ENCODE peak calls at places on chromosomes 13 and 19, in four cellular contexts. A is H9, I is IMR-90, Y is trophoblast cell. E is an unnamed sample.

GRCh38 chr19:48954595-48955307 is at the start of gene BAX:
- DNase-seq in A (peak), I (peak), Y (peak), E (peak)

GRCh38 chr13:77362166-77362565 is 35.3 kb upstream of the MYCBP2 start:
- DNase-seq in A (no peak), I (no peak), Y (no peak), E (no peak)

GRCh38 chr13:74288361-74288911 is 154.2 kb upstream of the KLF12 start:
- DNase-seq in A (peak), I (no peak), Y (no peak), E (peak)

GRCh38 chr13:52701728-52702480 is 37.7 kb downstream of the CNMD start:
- DNase-seq in A (no peak), I (no peak), Y (no peak), E (peak)

GRCh38 chr19:15551183-15552004 is 43.1 kb downstream of the CYP4F22 start:
- DNase-seq in A (peak), I (no peak), Y (peak), E (peak)

GRCh38 chr13:99895428-99895998 is 76.1 kb downstream of the ZIC5 start:
- DNase-seq in A (no peak), I (no peak), Y (no peak), E (no peak)

GRCh38 chr19:10292206-10292788 is 2.5 kb downstream of the ICAM5 start:
- DNase-seq in A (peak), I (peak), Y (peak), E (peak)

GRCh38 chr19:5641171-5641570 is 18.3 kb downstream of the SAFB start:
- DNase-seq in A (no peak), I (no peak), Y (no peak), E (no peak)

GRCh38 chr13:97946951-97947588 is 6.4 kb upstream of the IPO5 start:
- DNase-seq in A (no peak), I (peak), Y (peak), E (no peak)

GRCh38 chr13:108700421-108701170 is 71.2 kb downstream of the MYO16 start:
- DNase-seq in A (no peak), I (peak), Y (no peak), E (no peak)

GRCh38 chr13:47326061-47326460 is 429.2 kb upstream of the HTR2A start:
- DNase-seq in A (no peak), I (peak), Y (no peak), E (no peak)

GRCh38 chr13:100024023-100024422 is 42.4 kb downstream of the ZIC2 start:
- DNase-seq in A (no peak), I (no peak), Y (no peak), E (no peak)

GRCh38 chr13:39577833-39578232 is 25.2 kb downstream of the LHFPL6 start:
- DNase-seq in A (no peak), I (no peak), Y (no peak), E (no peak)

GRCh38 chr13:76684336-76684735 is 201.9 kb downstream of the KCTD12 start:
- DNase-seq in A (no peak), I (no peak), Y (no peak), E (no peak)

GRCh38 chr13:75518439-75519088 is 19.1 kb downstream of the COMMD6 start:
- DNase-seq in A (no peak), I (no peak), Y (no peak), E (no peak)

GRCh38 chr19:15463865-15464371 is 426 bp downstream of the RASAL3 start:
- DNase-seq in A (peak), I (no peak), Y (no peak), E (no peak)

GRCh38 chr19:51552996-51553725 is 17.9 kb upstream of the ZNF175 start:
- DNase-seq in A (peak), I (peak), Y (peak), E (peak)

GRCh38 chr19:50890422-50891252 is 17.4 kb downstream of the KLK2 start:
- DNase-seq in A (no peak), I (peak), Y (no peak), E (no peak)

GRCh38 chr19:45774765-45775164 is 5.7 kb upstream of the SIX5 start:
- DNase-seq in A (peak), I (no peak), Y (peak), E (peak)

GRCh38 chr19:3606690-3607289 is at the start of gene TBXA2R:
- DNase-seq in A (peak), I (peak), Y (peak), E (peak)

GRCh38 chr13:30276178-30276577 is 31.2 kb downstream of the KATNAL1 start:
- DNase-seq in A (no peak), I (no peak), Y (no peak), E (no peak)

GRCh38 chr19:17281391-17282304 is at the start of gene ANKLE1:
- DNase-seq in A (peak), I (no peak), Y (no peak), E (no peak)

GRCh38 chr13:97108535-97108910 is 113.6 kb upstream of the MBNL2 start:
- DNase-seq in A (no peak), I (peak), Y (no peak), E (no peak)

GRCh38 chr13:50801087-50801931 is 42.2 kb downstream of the DLEU7 start:
- DNase-seq in A (peak), I (peak), Y (peak), E (peak)

GRCh38 chr19:16191216-16191908 is 6.2 kb downstream of the FAM32A start:
- DNase-seq in A (no peak), I (no peak), Y (no peak), E (peak)

GRCh38 chr19:6833166-6833790 is 54.1 kb upstream of the ADGRE1 start:
- DNase-seq in A (no peak), I (no peak), Y (no peak), E (no peak)

GRCh38 chr13:71979616-71980015 is 112.6 kb upstream of the DACH1 start:
- DNase-seq in A (peak), I (no peak), Y (no peak), E (peak)

GRCh38 chr13:29454931-29455481 is 140.5 kb downstream of the SLC7A1 start:
- DNase-seq in A (peak), I (peak), Y (peak), E (peak)

GRCh38 chr19:10797078-10797477 is 38.9 kb downstream of the TMED1 start:
- DNase-seq in A (no peak), I (no peak), Y (no peak), E (no peak)

GRCh38 chr19:55673889-55674288 is 1.1 kb upstream of the EPN1 start:
- DNase-seq in A (no peak), I (no peak), Y (no peak), E (no peak)
- H2AK5ac ChIP-seq in A (no peak), I (no peak), Y (no peak), E (no peak)

GRCh38 chr13:34358811-34359513 is 541.0 kb downstream of the RFC3 start:
- DNase-seq in A (no peak), I (peak), Y (no peak), E (no peak)
- H3K27ac ChIP-seq in A (no peak), I (no peak), Y (no peak), E (no peak)

GRCh38 chr19:56367829-56368711 is 25.3 kb downstream of the ZNF582 start:
- DNase-seq in A (peak), I (peak), Y (peak), E (peak)
- H3K9ac ChIP-seq in A (peak), I (peak), Y (peak), E (peak)

DNA sequence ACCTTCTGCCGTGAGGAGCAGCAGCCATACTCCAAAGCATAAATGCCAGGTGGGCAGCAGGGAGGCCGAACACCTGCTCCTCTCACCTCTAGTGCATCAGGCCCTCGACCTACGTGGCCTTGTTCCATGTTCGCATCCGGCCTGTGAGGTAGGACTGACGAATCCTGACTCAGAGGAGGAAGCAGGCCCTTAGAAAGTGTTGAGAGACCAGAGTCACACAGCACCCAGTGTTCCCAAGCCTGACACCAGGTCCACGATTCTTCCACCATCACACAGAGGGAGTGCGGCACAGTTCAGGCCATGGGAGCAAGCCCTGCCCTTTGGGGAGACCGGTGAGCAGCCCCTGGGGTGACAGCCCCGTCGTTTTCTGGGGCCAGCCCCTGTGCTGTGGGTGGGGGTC is 14.7 kb downstream of the ATP12A start:
- DNase-seq in A (no peak), I (no peak), Y (no peak), E (no peak)
- H2AK5ac ChIP-seq in A (no peak), I (no peak), Y (no peak), E (no peak)

GRCh38 chr13:95723428-95723827 is 46.5 kb downstream of the DNAJC3 start:
- DNase-seq in A (no peak), I (no peak), Y (no peak), E (no peak)

GRCh38 chr13:95728957-95729356 is 52.0 kb downstream of the DNAJC3 start:
- DNase-seq in A (no peak), I (no peak), Y (no peak), E (no peak)

DNA sequence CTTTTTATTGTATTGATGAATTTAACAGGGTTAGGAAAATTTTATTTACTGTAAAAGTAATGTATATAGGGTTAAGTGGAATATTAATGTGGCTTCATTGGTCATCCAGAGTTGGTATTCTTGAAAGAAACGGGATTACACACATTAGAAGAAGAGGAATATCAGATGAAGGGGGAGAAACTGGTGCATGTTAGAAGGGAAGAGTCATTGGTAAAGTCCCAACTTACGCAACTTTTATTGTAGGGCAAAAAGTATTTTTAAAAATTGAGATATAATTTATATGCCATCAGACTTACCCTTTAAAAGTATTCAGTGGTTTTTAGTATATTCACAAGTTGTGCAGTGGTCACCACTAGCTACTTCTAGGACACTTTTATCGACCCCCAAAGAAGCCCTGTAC is 47.3 kb downstream of the DNAJC3 start:
- DNase-seq in A (no peak), I (peak), Y (no peak), E (no peak)
- H3K27ac ChIP-seq in A (no peak), I (no peak), Y (no peak), E (no peak)